ENCODE peak calls at places on chromosomes 4 and X, in four cellular contexts. One of them, this sample, is unnamed. For H3K27me3, the result is how much of the 10 kb centered on the place peaks cover.

GRCh38 chr4:174314770-174315169 is 31.1 kb downstream of the CEP44 start:
- DNase-seq in K562: peak
- DNase-seq in naive thymus-derived CD4-positive, alpha-beta T cell: no peak
- DNase-seq in tibial nerve: no peak
- DNase-seq in this sample: no peak

GRCh38 chr4:48081196-48081595 is 52.9 kb downstream of the TXK start:
- DNase-seq in K562: no peak
- DNase-seq in naive thymus-derived CD4-positive, alpha-beta T cell: no peak
- DNase-seq in tibial nerve: no peak
- DNase-seq in this sample: no peak

GRCh38 chr4:118834960-118835895 is 698 bp downstream of the SEC24D start:
- DNase-seq in K562: peak
- DNase-seq in naive thymus-derived CD4-positive, alpha-beta T cell: peak
- DNase-seq in tibial nerve: peak
- DNase-seq in this sample: peak

GRCh38 chrX:40041915-40042314 is 55.8 kb downstream of the BCOR start:
- DNase-seq in K562: no peak
- DNase-seq in naive thymus-derived CD4-positive, alpha-beta T cell: no peak
- DNase-seq in tibial nerve: no peak
- DNase-seq in this sample: no peak

GRCh38 chrX:124805486-124805885 is 459.1 kb downstream of the SH2D1A start:
- DNase-seq in K562: no peak
- DNase-seq in naive thymus-derived CD4-positive, alpha-beta T cell: no peak
- DNase-seq in tibial nerve: no peak
- DNase-seq in this sample: no peak

GRCh38 chr4:109751852-109752251 is 22.0 kb upstream of the PLA2G12A start:
- DNase-seq in K562: no peak
- DNase-seq in naive thymus-derived CD4-positive, alpha-beta T cell: no peak
- DNase-seq in tibial nerve: no peak
- DNase-seq in this sample: no peak

GRCh38 chr4:72569719-72570235 is 756 bp upstream of the ADAMTS3 start:
- DNase-seq in K562: no peak
- DNase-seq in naive thymus-derived CD4-positive, alpha-beta T cell: no peak
- DNase-seq in tibial nerve: no peak
- DNase-seq in this sample: no peak

GRCh38 chr4:107548211-107548905 is 171.7 kb downstream of the PAPSS1 start:
- DNase-seq in K562: no peak
- DNase-seq in naive thymus-derived CD4-positive, alpha-beta T cell: no peak
- DNase-seq in tibial nerve: no peak
- DNase-seq in this sample: no peak

GRCh38 chr4:153759407-153760226 is at the start of gene RNF175:
- DNase-seq in K562: no peak
- DNase-seq in naive thymus-derived CD4-positive, alpha-beta T cell: peak
- DNase-seq in tibial nerve: no peak
- DNase-seq in this sample: peak

GRCh38 chrX:154082396-154083133 is 15.0 kb downstream of the MECP2 start:
- DNase-seq in K562: no peak
- DNase-seq in naive thymus-derived CD4-positive, alpha-beta T cell: no peak
- DNase-seq in tibial nerve: no peak
- DNase-seq in this sample: no peak

GRCh38 chr4:41752081-41752836 is 3.7 kb upstream of the PHOX2B start:
- DNase-seq in K562: no peak
- DNase-seq in naive thymus-derived CD4-positive, alpha-beta T cell: no peak
- DNase-seq in tibial nerve: no peak
- DNase-seq in this sample: no peak

GRCh38 chr4:147076179-147076578 is 130.5 kb upstream of the TTC29 start:
- DNase-seq in K562: no peak
- DNase-seq in naive thymus-derived CD4-positive, alpha-beta T cell: no peak
- DNase-seq in tibial nerve: no peak
- DNase-seq in this sample: no peak

GRCh38 chrX:24485323-24485722 is 20.2 kb downstream of the PDK3 start:
- DNase-seq in K562: no peak
- DNase-seq in naive thymus-derived CD4-positive, alpha-beta T cell: no peak
- DNase-seq in tibial nerve: no peak
- DNase-seq in this sample: no peak

GRCh38 chr4:184448828-184449227 is 25.5 kb downstream of the IRF2 start:
- DNase-seq in K562: no peak
- DNase-seq in naive thymus-derived CD4-positive, alpha-beta T cell: no peak
- DNase-seq in tibial nerve: no peak
- DNase-seq in this sample: no peak

GRCh38 chrX:102154218-102154860 is 1.4 kb downstream of the BEX5 start:
- DNase-seq in K562: no peak
- DNase-seq in naive thymus-derived CD4-positive, alpha-beta T cell: peak
- DNase-seq in tibial nerve: no peak
- DNase-seq in this sample: no peak

GRCh38 chr4:28092610-28093009 is 1232.0 kb downstream of the STIM2 start:
- DNase-seq in K562: no peak
- DNase-seq in naive thymus-derived CD4-positive, alpha-beta T cell: no peak
- DNase-seq in tibial nerve: no peak
- DNase-seq in this sample: no peak

GRCh38 chr4:6768539-6768905 is 14.0 kb upstream of the KIAA0232 start:
- DNase-seq in K562: no peak
- DNase-seq in naive thymus-derived CD4-positive, alpha-beta T cell: no peak
- DNase-seq in tibial nerve: no peak
- DNase-seq in this sample: no peak

GRCh38 chr4:1491630-1492457 is 85.6 kb upstream of the NKX1-1 start:
- DNase-seq in K562: no peak
- DNase-seq in naive thymus-derived CD4-positive, alpha-beta T cell: no peak
- DNase-seq in tibial nerve: no peak
- DNase-seq in this sample: no peak

GRCh38 chr4:1488831-1489638 is 82.8 kb upstream of the NKX1-1 start:
- DNase-seq in K562: no peak
- DNase-seq in naive thymus-derived CD4-positive, alpha-beta T cell: no peak
- DNase-seq in tibial nerve: no peak
- DNase-seq in this sample: peak

GRCh38 chr4:1489639-1489995 is 83.4 kb upstream of the NKX1-1 start:
- DNase-seq in K562: no peak
- DNase-seq in naive thymus-derived CD4-positive, alpha-beta T cell: no peak
- DNase-seq in tibial nerve: no peak
- DNase-seq in this sample: no peak

GRCh38 chr4:1490906-1491629 is 84.8 kb upstream of the NKX1-1 start:
- DNase-seq in K562: no peak
- DNase-seq in naive thymus-derived CD4-positive, alpha-beta T cell: no peak
- DNase-seq in tibial nerve: no peak
- DNase-seq in this sample: no peak

GRCh38 chr4:1490011-1490905 is 84.0 kb upstream of the NKX1-1 start:
- DNase-seq in K562: no peak
- DNase-seq in naive thymus-derived CD4-positive, alpha-beta T cell: no peak
- DNase-seq in tibial nerve: no peak
- DNase-seq in this sample: peak
- H3K27me3 ChIP-seq in K562: half or more
- H3K27me3 ChIP-seq in naive thymus-derived CD4-positive, alpha-beta T cell: under half
- H3K27me3 ChIP-seq in tibial nerve: under half
- H3K27me3 ChIP-seq in this sample: under half

GRCh38 chr4:100695039-100695654 is 177.3 kb upstream of the EMCN start:
- DNase-seq in K562: no peak
- DNase-seq in naive thymus-derived CD4-positive, alpha-beta T cell: no peak
- DNase-seq in tibial nerve: no peak
- DNase-seq in this sample: no peak
- H3K27ac ChIP-seq in K562: no peak
- H3K27ac ChIP-seq in naive thymus-derived CD4-positive, alpha-beta T cell: no peak
- H3K27ac ChIP-seq in tibial nerve: no peak
- H3K27ac ChIP-seq in this sample: no peak

DNA sequence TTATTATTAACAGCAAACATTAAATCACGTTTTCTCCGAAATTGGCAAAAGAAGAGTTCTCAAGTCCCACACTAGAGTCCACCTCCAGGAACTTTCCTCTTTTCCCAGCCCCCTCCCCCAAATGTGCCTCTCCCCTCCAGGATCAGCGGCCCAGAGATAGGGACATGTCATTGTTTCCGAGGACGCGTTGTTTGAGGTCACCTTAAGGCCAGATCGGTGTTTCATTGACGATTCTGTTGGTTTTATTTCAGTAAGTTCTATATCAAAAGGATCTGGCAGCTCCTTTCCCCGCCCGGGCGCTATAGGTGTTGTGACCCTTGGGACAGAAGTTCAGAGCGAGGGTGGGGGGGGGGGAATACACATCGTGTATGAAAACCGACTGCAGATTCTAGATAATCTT is 938 bp upstream of the MSX1 start:
- DNase-seq in K562: no peak
- DNase-seq in naive thymus-derived CD4-positive, alpha-beta T cell: no peak
- DNase-seq in tibial nerve: no peak
- DNase-seq in this sample: no peak
- H3K27me3 ChIP-seq in K562: under half
- H3K27me3 ChIP-seq in naive thymus-derived CD4-positive, alpha-beta T cell: under half
- H3K27me3 ChIP-seq in tibial nerve: half or more
- H3K27me3 ChIP-seq in this sample: half or more

GRCh38 chr4:188439641-188440311 is 300.5 kb downstream of the TRIML1 start:
- DNase-seq in K562: no peak
- DNase-seq in naive thymus-derived CD4-positive, alpha-beta T cell: no peak
- DNase-seq in tibial nerve: no peak
- DNase-seq in this sample: no peak
- H3K27ac ChIP-seq in K562: no peak
- H3K27ac ChIP-seq in naive thymus-derived CD4-positive, alpha-beta T cell: no peak
- H3K27ac ChIP-seq in tibial nerve: no peak
- H3K27ac ChIP-seq in this sample: no peak

DNA sequence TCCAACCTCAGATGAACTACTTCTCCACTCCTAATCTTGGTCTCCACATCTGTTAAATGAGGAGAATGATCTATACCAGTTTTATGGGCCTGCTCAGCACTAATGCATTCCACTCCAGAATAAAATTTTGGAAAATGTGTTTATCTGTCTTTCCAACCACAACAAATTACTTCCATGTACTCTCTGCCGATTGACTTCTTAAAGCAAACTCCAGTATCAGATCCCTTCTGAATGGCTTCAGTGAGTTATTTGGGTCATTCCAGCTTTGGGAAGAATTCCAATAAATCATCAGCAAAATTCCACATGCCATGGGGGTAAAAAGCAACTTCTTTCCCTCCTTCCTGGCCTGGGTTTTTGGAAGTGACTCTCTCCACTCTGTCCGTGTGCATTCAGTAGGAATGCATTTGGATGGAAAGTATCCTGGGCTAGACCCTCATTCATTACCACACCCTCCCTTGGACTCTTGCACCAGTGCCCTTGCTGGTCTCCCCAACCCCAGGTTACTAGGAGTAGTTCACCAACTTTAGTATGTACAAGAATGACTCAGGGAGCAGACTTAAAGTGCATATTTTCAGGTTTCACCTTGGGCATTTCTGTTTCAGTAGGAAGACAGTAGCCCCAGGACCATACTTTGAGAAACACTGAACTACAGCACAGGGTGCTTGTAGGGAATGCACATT is 15.4 kb upstream of the ADH6 start:
- DNase-seq in K562: no peak
- DNase-seq in naive thymus-derived CD4-positive, alpha-beta T cell: no peak
- DNase-seq in tibial nerve: no peak
- DNase-seq in this sample: no peak
- H3K27me3 ChIP-seq in K562: under half
- H3K27me3 ChIP-seq in naive thymus-derived CD4-positive, alpha-beta T cell: under half
- H3K27me3 ChIP-seq in tibial nerve: under half
- H3K27me3 ChIP-seq in this sample: under half

DNA sequence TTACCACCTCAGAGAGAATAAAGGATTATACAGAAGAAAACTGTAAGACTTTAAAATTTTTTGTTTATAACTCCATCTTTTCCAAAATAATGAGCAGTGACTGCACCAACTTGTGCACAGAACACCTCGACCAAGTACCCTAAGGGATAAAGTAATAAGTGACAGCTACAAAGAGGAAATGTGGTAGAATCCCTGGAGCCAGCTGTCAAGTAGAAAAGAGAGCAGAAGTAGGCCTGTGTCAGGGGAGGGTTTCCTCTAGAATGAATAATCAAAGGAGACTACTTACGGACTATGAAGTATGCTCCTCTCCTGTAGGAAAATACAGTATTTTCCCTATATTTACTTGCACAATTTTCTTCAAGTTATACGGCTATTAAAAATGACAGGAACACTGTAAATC is 1.2 kb downstream of the EIF1AX start:
- DNase-seq in K562: no peak
- DNase-seq in naive thymus-derived CD4-positive, alpha-beta T cell: no peak
- DNase-seq in tibial nerve: no peak
- DNase-seq in this sample: no peak
- H3K27ac ChIP-seq in K562: no peak
- H3K27ac ChIP-seq in naive thymus-derived CD4-positive, alpha-beta T cell: peak
- H3K27ac ChIP-seq in tibial nerve: peak
- H3K27ac ChIP-seq in this sample: peak

This sample was measured in CD8-positive, alpha-beta memory T cell.